ENCODE peak calls at places on chromosomes 4 and X, in eight cellular contexts. Y, C, X, P, U, W, A and L are unnamed samples.

GRCh38 chrX:150898343-150899190 is at the start of gene CD99L2:
- DNase-seq in Y (peak), P (peak), X (peak), A (peak), U (peak), C (peak), W (peak), L (peak)

GRCh38 chr4:87943660-87944149 is 31.8 kb upstream of the SPP1 start:
- DNase-seq in W (no peak), X (no peak), C (no peak), Y (no peak), U (no peak), P (no peak), A (no peak), L (no peak)

GRCh38 chr4:106898621-106899230 is 137.4 kb downstream of the DKK2 start:
- DNase-seq in A (peak), X (peak), U (peak), Y (peak), W (peak), P (peak), C (peak), L (peak)

GRCh38 chrX:154354013-154354412 is 20.4 kb downstream of the FLNA start:
- DNase-seq in Y (no peak), W (no peak), X (no peak), C (no peak), A (no peak), U (no peak), P (no peak), L (no peak)

GRCh38 chr4:98055800-98056501 is 87.3 kb downstream of the STPG2 start:
- DNase-seq in P (no peak), Y (no peak), C (no peak), X (no peak), U (peak), W (no peak), A (no peak), L (no peak)

GRCh38 chr4:123667496-123667895 is 270.9 kb downstream of the SPRY1 start:
- DNase-seq in Y (no peak), A (no peak), X (no peak), P (peak), C (no peak), W (no peak), U (no peak), L (no peak)

GRCh38 chr4:75892508-75892907 is 9.7 kb downstream of the PPEF2 start:
- DNase-seq in C (no peak), W (no peak), Y (peak), X (peak), P (peak), U (peak), A (peak), L (no peak)

GRCh38 chr4:168451744-168452394 is 28.4 kb downstream of the DDX60L start:
- DNase-seq in U (no peak), Y (no peak), W (peak), X (no peak), C (no peak), P (peak), A (peak), L (no peak)

GRCh38 chr4:76341063-76341462 is 34.5 kb downstream of the STBD1 start:
- DNase-seq in W (peak), C (no peak), Y (no peak), P (peak), U (no peak), X (no peak), A (no peak), L (no peak)

GRCh38 chrX:41556958-41557357 is 109.8 kb downstream of the NYX start:
- DNase-seq in X (no peak), A (no peak), W (no peak), Y (no peak), U (no peak), C (peak), P (no peak), L (peak)

GRCh38 chr4:161188578-161188977 is 975.2 kb downstream of the FSTL5 start:
- DNase-seq in X (no peak), A (no peak), C (no peak), W (no peak), U (peak), Y (no peak), P (no peak), L (no peak)

GRCh38 chr4:125268065-125268755 is 46.5 kb upstream of the FAT4 start:
- DNase-seq in W (no peak), P (no peak), U (peak), X (no peak), A (no peak), Y (peak), C (no peak), L (no peak)

GRCh38 chrX:17596051-17596450 is 141.2 kb upstream of the SCML1 start:
- DNase-seq in P (peak), W (no peak), A (no peak), C (no peak), Y (no peak), X (no peak), U (no peak), L (no peak)

GRCh38 chr4:12932203-12932788 is 551.8 kb downstream of the RAB28 start:
- DNase-seq in C (no peak), U (no peak), A (no peak), X (no peak), Y (no peak), P (no peak), W (no peak), L (no peak)

GRCh38 chr4:153620352-153620751 is 63.7 kb upstream of the TLR2 start:
- DNase-seq in X (no peak), U (no peak), W (no peak), C (no peak), Y (no peak), P (no peak), A (no peak), L (no peak)

GRCh38 chr4:11743236-11743635 is 314.5 kb upstream of the HS3ST1 start:
- DNase-seq in Y (no peak), W (no peak), X (no peak), U (no peak), P (no peak), A (no peak), C (peak), L (no peak)

GRCh38 chrX:120302434-120302833 is 8.8 kb downstream of the TMEM255A start:
- DNase-seq in W (peak), A (no peak), P (no peak), X (no peak), U (peak), Y (peak), C (peak), L (peak)
- TF ChIP-seq CTCF in W (no peak), A (no peak), P (no peak), X (no peak), U (no peak), Y (no peak), C (no peak), L (no peak)

DNA sequence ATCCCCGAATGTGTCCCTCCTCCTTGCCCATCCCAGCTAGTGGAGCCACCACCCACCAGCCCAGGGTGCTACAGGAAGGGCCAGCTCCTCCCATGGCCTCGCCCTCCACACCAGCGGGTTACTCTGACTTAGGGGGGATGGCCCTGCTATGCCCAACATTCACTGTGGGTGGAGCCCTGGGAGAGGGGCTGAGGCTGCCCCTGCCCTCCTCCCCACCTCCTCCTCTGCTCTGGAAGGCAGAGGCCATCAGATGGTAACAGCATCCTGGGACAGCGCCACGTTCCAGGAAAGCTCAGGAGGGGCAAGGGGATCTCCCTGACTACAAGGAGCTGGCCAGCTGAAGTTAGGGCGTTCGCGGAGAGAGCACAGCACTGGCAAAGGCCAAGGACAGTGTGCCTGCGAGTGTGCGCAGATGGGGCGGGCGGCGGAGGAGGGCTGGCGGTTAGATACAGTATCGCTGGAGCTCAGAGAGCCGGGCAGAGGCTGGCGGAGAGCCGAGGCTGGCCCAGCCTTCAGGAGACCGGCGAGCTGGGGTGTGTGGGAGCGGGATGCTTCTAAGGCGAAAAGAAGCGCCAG is 1.5 kb downstream of the JAKMIP1 start:
- DNase-seq in U (peak), W (no peak), X (peak), Y (peak), C (no peak), A (no peak), P (no peak), L (no peak)
- H3K4me3 ChIP-seq in U (peak), W (no peak), X (no peak), Y (peak), C (no peak), A (no peak), P (no peak), L (no peak)

GRCh38 chr4:165583341-165583740 is 204.5 kb downstream of the CPE start:
- DNase-seq in Y (no peak), P (peak), U (no peak), A (no peak), W (no peak), C (no peak), X (no peak), L (no peak)

GRCh38 chr4:165592386-165592785 is 213.6 kb downstream of the CPE start:
- DNase-seq in C (no peak), U (no peak), X (no peak), A (no peak), W (no peak), P (no peak), Y (no peak), L (no peak)

GRCh38 chr4:165584916-165585315 is 206.1 kb downstream of the CPE start:
- DNase-seq in Y (no peak), A (no peak), W (no peak), X (no peak), P (no peak), U (no peak), C (no peak), L (no peak)

GRCh38 chr4:165588534-165589310 is 209.9 kb downstream of the CPE start:
- DNase-seq in A (no peak), P (no peak), W (no peak), X (no peak), U (no peak), Y (no peak), C (no peak), L (no peak)
- TF ChIP-seq EZH2phosphoT487 in A (no peak), P (no peak), W (no peak), X (no peak), U (no peak), Y (no peak), C (no peak), L (no peak)

GRCh38 chr4:127809173-127809800 is 27.2 kb downstream of the HSPA4L start:
- DNase-seq in A (no peak), X (no peak), Y (peak), C (no peak), U (peak), W (peak), P (no peak), L (no peak)
- TF ChIP-seq CTCF in A (no peak), X (peak), Y (peak), C (no peak), U (peak), W (no peak), P (no peak), L (no peak)